ENCODE peak calls at places on chromosomes 2 and 18, in eight cellular contexts. F, B, R, Z, P, E, L and U are unnamed samples.

GRCh38 chr2:28552045-28552823 is 56.4 kb downstream of the PLB1 start:
- DNase-seq in P (no peak), B (peak), F (no peak), E (no peak), Z (no peak), L (peak), R (peak), U (no peak)

GRCh38 chr2:52934354-52934898 is 833.2 kb upstream of the CHAC2 start:
- DNase-seq in E (no peak), L (peak), B (peak), Z (no peak), F (peak), P (no peak), R (peak), U (peak)

GRCh38 chr2:3626817-3627499 is 31.0 kb upstream of the ALLC start:
- DNase-seq in L (no peak), P (no peak), B (no peak), E (peak), Z (no peak), R (no peak), F (no peak), U (no peak)

GRCh38 chr2:220850116-220850515 is 722.0 kb downstream of the EPHA4 start:
- DNase-seq in P (no peak), Z (no peak), R (no peak), F (no peak), L (no peak), E (no peak), B (no peak), U (no peak)

GRCh38 chr18:38944446-38945024 is 1378.9 kb upstream of the CELF4 start:
- DNase-seq in P (no peak), Z (no peak), E (no peak), B (no peak), L (no peak), F (no peak), R (no peak), U (no peak)

GRCh38 chr2:102091121-102091520 is 51.4 kb upstream of the IL1R1 start:
- DNase-seq in P (no peak), L (no peak), E (no peak), F (no peak), B (no peak), Z (no peak), R (no peak), U (peak)

GRCh38 chr2:160114020-160114419 is 51.6 kb upstream of the PLA2R1 start:
- DNase-seq in Z (no peak), P (no peak), L (no peak), F (no peak), R (no peak), E (no peak), B (no peak), U (no peak)

GRCh38 chr2:85840091-85840490 is 48.7 kb downstream of the ST3GAL5 start:
- DNase-seq in E (no peak), L (no peak), F (no peak), R (no peak), P (no peak), Z (no peak), B (no peak), U (no peak)

GRCh38 chr18:69102959-69103358 is 297.7 kb upstream of the DOK6 start:
- DNase-seq in Z (no peak), F (no peak), P (no peak), E (no peak), B (peak), L (peak), R (peak), U (no peak)

GRCh38 chr2:64876137-64876647 is 113.0 kb upstream of the SLC1A4 start:
- DNase-seq in B (peak), R (peak), F (no peak), Z (peak), P (no peak), E (peak), L (peak), U (no peak)

GRCh38 chr2:182860858-182861257 is 5.6 kb downstream of the FRZB start:
- DNase-seq in P (no peak), E (no peak), L (no peak), B (no peak), R (no peak), F (no peak), Z (no peak), U (no peak)

GRCh38 chr2:164430166-164430783 is 191.0 kb downstream of the GRB14 start:
- DNase-seq in L (peak), F (peak), R (peak), P (no peak), Z (no peak), B (peak), E (no peak), U (peak)

GRCh38 chr2:226835420-226835795 is 446 bp upstream of the RHBDD1 start:
- DNase-seq in P (no peak), L (no peak), E (no peak), Z (no peak), F (peak), R (no peak), B (no peak), U (no peak)

GRCh38 chr2:108907822-108908716 is 81.0 kb downstream of the EDAR start:
- DNase-seq in L (no peak), P (no peak), F (no peak), R (no peak), E (no peak), B (no peak), Z (no peak), U (no peak)

GRCh38 chr2:112626604-112627059 is 19.1 kb upstream of the SLC20A1 start:
- DNase-seq in L (peak), E (peak), P (peak), B (peak), F (peak), R (peak), Z (peak), U (no peak)

GRCh38 chr18:12362473-12363174 is 14.4 kb downstream of the AFG3L2 start:
- DNase-seq in E (no peak), B (no peak), F (no peak), Z (no peak), P (no peak), R (no peak), L (no peak), U (no peak)

GRCh38 chr2:162821718-162822117 is 16.8 kb downstream of the KCNH7 start:
- DNase-seq in Z (no peak), F (no peak), B (no peak), R (no peak), P (no peak), E (no peak), L (no peak), U (no peak)

GRCh38 chr18:48002933-48003365 is 72.5 kb upstream of the SMAD2 start:
- DNase-seq in E (peak), L (peak), F (peak), P (no peak), Z (no peak), B (peak), R (peak), U (no peak)

GRCh38 chr2:240437861-240438809 is 2.7 kb downstream of the GPC1 start:
- DNase-seq in Z (peak), R (peak), P (peak), B (peak), F (peak), L (peak), E (peak), U (no peak)

GRCh38 chr2:113876503-113877387 is 13.1 kb upstream of the ACTR3 start:
- DNase-seq in Z (no peak), F (no peak), E (no peak), L (peak), B (no peak), R (peak), P (peak), U (no peak)

GRCh38 chr2:133884739-133885381 is 316.6 kb upstream of the NCKAP5 start:
- DNase-seq in B (peak), F (no peak), R (peak), E (no peak), Z (no peak), P (no peak), L (no peak), U (no peak)

GRCh38 chr2:619964-620363 is 57.2 kb downstream of the TMEM18 start:
- DNase-seq in E (no peak), B (no peak), R (no peak), L (no peak), P (no peak), F (no peak), Z (no peak), U (no peak)

GRCh38 chr18:77101410-77102245 is 31.0 kb downstream of the MBP start:
- DNase-seq in R (peak), F (peak), P (peak), E (peak), B (peak), Z (no peak), L (peak), U (no peak)

GRCh38 chr18:57135705-57136104 is 11.2 kb upstream of the BOD1L2 start:
- DNase-seq in L (no peak), B (no peak), E (no peak), P (no peak), F (no peak), Z (no peak), R (no peak), U (no peak)

GRCh38 chr18:48543228-48543627 is 4.4 kb downstream of the CTIF start:
- DNase-seq in B (no peak), E (no peak), P (peak), F (no peak), L (no peak), Z (no peak), R (no peak), U (no peak)

GRCh38 chr18:51448949-51449348 is 251.5 kb upstream of the MEX3C start:
- DNase-seq in B (no peak), R (no peak), E (no peak), F (no peak), L (no peak), P (no peak), Z (no peak), U (no peak)

GRCh38 chr2:231425811-231426703 is 30.5 kb downstream of the B3GNT7 start:
- DNase-seq in Z (no peak), R (no peak), E (no peak), P (peak), L (no peak), B (no peak), F (no peak), U (no peak)

GRCh38 chr2:85536479-85536878 is 2.5 kb upstream of the MAT2A start:
- DNase-seq in Z (no peak), R (peak), P (no peak), E (no peak), F (no peak), B (peak), L (peak), U (no peak)

GRCh38 chr2:54589340-54590215 is 133.5 kb downstream of the SPTBN1 start:
- DNase-seq in R (no peak), L (no peak), Z (no peak), B (peak), P (peak), E (no peak), F (no peak), U (no peak)
- H3K4me3 ChIP-seq in R (no peak), L (no peak), Z (no peak), B (no peak), P (peak), E (no peak), F (no peak), U (no peak)

DNA sequence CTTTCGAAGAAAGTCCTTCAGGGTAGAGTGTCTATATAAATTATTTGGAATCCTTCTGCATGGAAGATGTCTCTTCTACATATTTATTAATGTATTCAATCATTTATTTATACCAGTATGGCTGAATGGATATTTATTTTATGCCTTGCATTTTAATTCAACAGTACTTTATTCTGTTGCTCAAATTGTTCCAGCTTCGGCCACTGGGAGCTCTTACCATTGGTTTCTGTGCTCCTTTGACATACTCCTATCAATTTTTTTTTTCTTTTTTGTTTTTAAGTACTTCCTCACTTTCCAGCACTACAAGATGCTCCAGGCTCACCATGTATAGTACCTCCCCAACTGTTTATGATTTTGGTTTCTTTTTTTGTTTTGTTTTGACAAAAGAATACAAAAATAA is 39.4 kb upstream of the WIPF1 start:
- DNase-seq in L (no peak), E (no peak), F (no peak), B (no peak), R (no peak), Z (no peak), P (no peak), U (no peak)
- TF ChIP-seq CTCF in L (no peak), E (no peak), F (no peak), B (no peak), R (no peak), Z (no peak), P (no peak), U (no peak)

GRCh38 chr2:176089843-176090395 is 2.6 kb upstream of the HOXD13 start:
- DNase-seq in Z (no peak), L (no peak), F (no peak), B (no peak), P (no peak), R (no peak), E (no peak), U (no peak)

GRCh38 chr2:176085861-176086771 is 2.4 kb upstream of the EVX2 start:
- DNase-seq in P (no peak), L (no peak), B (peak), E (peak), R (no peak), F (no peak), Z (no peak), U (no peak)

GRCh38 chr2:176088937-176089842 is 3.3 kb upstream of the HOXD13 start:
- DNase-seq in F (no peak), L (no peak), E (no peak), B (no peak), Z (no peak), P (no peak), R (no peak), U (no peak)

GRCh38 chr2:176087330-176088047 is 3.7 kb upstream of the EVX2 start:
- DNase-seq in E (no peak), B (no peak), L (no peak), P (no peak), R (no peak), F (no peak), Z (no peak), U (no peak)

DNA sequence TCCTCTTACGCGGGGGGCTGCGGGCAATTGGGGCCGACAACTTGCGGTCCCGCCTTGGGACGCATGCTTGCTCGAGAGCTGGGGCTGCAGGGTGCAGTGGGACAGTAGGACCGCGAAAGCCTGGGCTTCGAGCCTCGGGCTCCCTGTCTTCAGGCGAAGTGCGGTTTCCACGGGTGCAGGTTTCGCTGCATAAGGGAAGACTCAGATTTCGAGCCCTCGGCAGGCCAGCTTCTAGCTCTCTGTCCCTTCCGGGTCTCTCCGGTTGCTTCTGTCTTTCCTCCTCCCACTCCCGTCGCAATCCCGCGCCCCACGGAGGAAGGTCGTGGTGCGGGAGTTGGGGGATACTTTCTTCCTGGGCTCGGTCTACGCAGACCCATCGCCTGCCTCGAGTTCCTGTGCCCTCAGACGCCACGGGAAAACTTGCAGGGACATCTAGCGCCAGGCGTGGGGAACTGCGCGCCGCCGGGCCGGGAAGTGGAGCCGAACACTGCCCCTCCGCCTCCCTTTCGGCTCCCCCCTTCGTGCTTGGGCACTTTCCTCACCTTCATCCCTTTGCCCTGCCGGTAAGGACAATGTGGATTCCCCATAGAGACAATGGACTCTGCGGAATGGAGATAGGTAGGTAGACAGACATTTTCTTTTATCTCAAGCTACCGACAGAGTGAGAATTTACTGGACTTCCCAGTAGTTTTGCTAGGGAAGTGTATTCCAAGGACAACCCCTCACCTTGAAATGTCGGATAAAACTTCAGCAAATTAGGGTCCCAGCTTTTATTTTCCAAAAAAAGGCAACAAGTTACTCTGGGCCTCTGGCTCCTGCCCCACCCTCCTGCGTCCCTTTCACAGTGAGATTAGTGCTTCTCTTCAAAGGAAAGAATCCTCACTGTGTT is 4.2 kb upstream of the HOXD13 start:
- DNase-seq in Z (peak), B (peak), P (no peak), R (peak), F (no peak), E (peak), L (no peak), U (no peak)
- H3K4me3 ChIP-seq in Z (peak), B (no peak), P (no peak), R (peak), F (peak), E (peak), L (peak), U (no peak)

GRCh38 chr2:172893111-172893510 is 157.5 kb downstream of the RAPGEF4 start:
- DNase-seq in P (no peak), E (no peak), B (no peak), Z (no peak), R (no peak), L (no peak), F (no peak), U (no peak)

GRCh38 chr2:172887280-172887679 is 151.6 kb downstream of the RAPGEF4 start:
- DNase-seq in F (no peak), Z (no peak), E (no peak), L (no peak), B (no peak), P (no peak), R (no peak), U (peak)

GRCh38 chr2:172889287-172889686 is 153.6 kb downstream of the RAPGEF4 start:
- DNase-seq in L (no peak), P (no peak), F (no peak), R (no peak), B (no peak), Z (no peak), E (no peak), U (no peak)

GRCh38 chr2:172888704-172889103 is 153.1 kb downstream of the RAPGEF4 start:
- DNase-seq in B (no peak), P (no peak), Z (no peak), R (no peak), F (no peak), E (no peak), L (no peak), U (no peak)

DNA sequence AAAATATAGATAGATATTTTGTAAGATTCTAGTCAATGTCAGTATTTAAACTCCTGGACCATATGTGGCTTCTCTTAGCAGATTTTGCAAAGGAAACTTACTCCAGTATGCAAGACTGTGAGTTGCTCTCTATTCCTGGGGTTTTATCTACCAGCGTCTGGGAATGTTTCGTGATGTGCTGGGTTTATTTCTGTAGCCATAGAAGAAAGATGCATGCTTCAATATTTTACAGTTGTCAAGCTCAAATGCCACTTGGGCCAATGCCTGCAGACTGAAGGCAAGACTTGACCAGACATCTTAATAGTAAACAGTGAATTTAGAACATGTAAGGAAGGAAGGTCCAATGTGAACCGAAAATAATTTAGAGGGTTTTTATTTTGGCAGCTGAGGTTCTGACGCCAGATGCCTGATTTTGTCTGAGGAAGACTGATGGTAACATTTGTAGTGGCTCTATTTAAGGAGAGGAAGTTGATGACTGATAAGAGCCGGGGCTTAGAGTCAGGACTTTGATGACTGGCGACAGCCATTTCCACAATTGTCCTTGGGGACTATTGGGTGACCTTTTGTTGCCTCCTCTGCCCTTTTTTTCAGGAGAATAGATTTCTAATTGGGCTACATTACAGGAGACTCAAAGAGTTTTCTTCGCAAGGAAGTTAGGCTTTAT is 154.3 kb downstream of the RAPGEF4 start:
- DNase-seq in B (no peak), Z (no peak), R (no peak), E (no peak), P (no peak), L (no peak), F (no peak), U (no peak)
- TF ChIP-seq CTCF in B (no peak), Z (no peak), R (no peak), E (no peak), P (no peak), L (no peak), F (no peak), U (no peak)

DNA sequence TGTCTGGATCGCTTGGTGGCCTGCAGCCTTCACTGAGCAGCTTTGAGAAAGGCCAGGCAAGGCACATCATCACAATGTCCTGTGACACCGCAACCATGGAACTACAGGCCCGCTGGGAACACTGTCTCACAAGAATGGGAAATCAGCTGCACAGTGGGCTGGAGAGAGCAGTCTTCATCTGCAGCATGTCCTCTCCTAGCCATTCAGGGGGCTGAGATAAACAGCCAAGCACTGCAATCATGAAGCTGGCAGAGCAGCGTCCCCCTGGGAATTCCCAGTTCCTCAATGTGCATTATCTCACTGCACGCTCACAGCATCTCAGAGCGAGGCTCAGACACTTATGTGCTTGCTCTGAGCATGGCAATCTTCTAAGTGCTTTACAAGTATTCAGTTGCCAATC is 1.9 kb downstream of the CMPK2 start:
- DNase-seq in E (no peak), F (no peak), B (no peak), R (no peak), L (no peak), Z (no peak), P (no peak), U (no peak)
- H3K4me3 ChIP-seq in E (no peak), F (no peak), B (no peak), R (no peak), L (no peak), Z (no peak), P (no peak), U (no peak)

GRCh38 chr2:49255325-49256023 is 101.2 kb upstream of the FSHR start:
- DNase-seq in F (no peak), E (no peak), B (peak), P (no peak), Z (no peak), L (no peak), R (no peak), U (no peak)
- TF ChIP-seq CTCF in F (peak), E (no peak), B (peak), P (no peak), Z (no peak), L (no peak), R (no peak), U (peak)

GRCh38 chr2:224946911-224947310 is 95.4 kb downstream of the DOCK10 start:
- DNase-seq in F (no peak), R (peak), P (no peak), B (peak), E (no peak), L (peak), Z (no peak), U (no peak)
- H3K4me3 ChIP-seq in F (no peak), R (peak), P (peak), B (peak), E (no peak), L (peak), Z (no peak), U (no peak)